ENCODE peak calls at places on chromosomes 7 and 10, in seven cellular contexts. T, X, J, K, W, B and G are unnamed samples.

GRCh38 chr10:23362879-23363787 is 18.5 kb upstream of the C10orf67 start:
- DNase-seq in T (no peak), X (no peak), J (no peak), K (peak; percentile 75), W (no peak), B (no peak), G (no peak)

GRCh38 chr10:10326119-10326518 is 691.6 kb upstream of the CELF2 start:
- DNase-seq in T (no peak), X (no peak), J (no peak), K (no peak), W (no peak), B (no peak), G (no peak)

GRCh38 chr7:124773339-124773738 is 7.7 kb upstream of the GPR37 start:
- DNase-seq in T (no peak), X (no peak), J (no peak), K (no peak), W (no peak), B (no peak), G (no peak)

GRCh38 chr7:20596653-20597052 is 18.8 kb upstream of the ABCB5 start:
- DNase-seq in T (peak; percentile 59), X (no peak), J (peak; percentile 65), K (no peak), W (no peak), B (no peak), G (peak; percentile 22)

GRCh38 chr7:14069961-14070360 is 80.5 kb upstream of the ETV1 start:
- DNase-seq in T (no peak), X (no peak), J (no peak), K (no peak), W (no peak), B (no peak), G (no peak)

GRCh38 chr10:49272251-49273081 is 26.5 kb upstream of the C10orf71 start:
- DNase-seq in T (peak; percentile 70), X (peak; percentile 36), J (no peak), K (no peak), W (no peak), B (no peak), G (peak; percentile 79)

GRCh38 chr10:122078965-122079401 is 90.0 kb downstream of the TACC2 start:
- DNase-seq in T (no peak), X (no peak), J (no peak), K (no peak), W (no peak), B (no peak), G (no peak)

GRCh38 chr7:158357898-158358821 is 229.5 kb downstream of the PTPRN2 start:
- DNase-seq in T (no peak), X (peak; percentile 1), J (no peak), K (no peak), W (no peak), B (no peak), G (no peak)

GRCh38 chr7:121404348-121404747 is 8.2 kb upstream of the FAM3C start:
- DNase-seq in T (no peak), X (no peak), J (no peak), K (no peak), W (no peak), B (no peak), G (no peak)

GRCh38 chr7:142587578-142588191 is 161.6 kb upstream of the PRSS1 start:
- DNase-seq in T (peak; percentile 88), X (no peak), J (no peak), K (peak; percentile 44), W (no peak), B (peak; percentile 22), G (peak; percentile 15)

GRCh38 chr10:490891-491571 is 198.4 kb downstream of the DIP2C start:
- DNase-seq in T (peak; percentile 84), X (peak; percentile 15), J (no peak), K (no peak), W (no peak), B (no peak), G (no peak)

GRCh38 chr10:79380125-79380917 is 33.1 kb downstream of the PPIF start:
- DNase-seq in T (peak; percentile 81), X (peak; percentile 73), J (no peak), K (no peak), W (no peak), B (no peak), G (peak; percentile 58)

GRCh38 chr7:135923700-135924261 is 53.4 kb downstream of the MTPN start:
- DNase-seq in T (peak; percentile 95), X (no peak), J (peak; percentile 92), K (no peak), W (no peak), B (no peak), G (peak; percentile 72)

GRCh38 chr7:25985196-25985595 is 166.8 kb upstream of the NFE2L3 start:
- DNase-seq in T (no peak), X (no peak), J (no peak), K (no peak), W (no peak), B (no peak), G (no peak)

GRCh38 chr7:116591202-116592040 is 66.6 kb downstream of the CAV1 start:
- DNase-seq in T (peak; percentile 37), X (no peak), J (no peak), K (no peak), W (no peak), B (no peak), G (no peak)

GRCh38 chr7:91019686-91020385 is 244.4 kb upstream of the FZD1 start:
- DNase-seq in T (no peak), X (no peak), J (peak; percentile 5), K (no peak), W (no peak), B (no peak), G (no peak)

GRCh38 chr10:95290801-95291633 is at the start of gene PDLIM1:
- DNase-seq in T (peak; percentile 89), X (peak; percentile 73), J (no peak), K (no peak), W (peak; percentile 10), B (no peak), G (peak; percentile 70)

GRCh38 chr10:93060887-93061593 is 442 bp downstream of the CYP26C1 start:
- DNase-seq in T (no peak), X (no peak), J (no peak), K (no peak), W (no peak), B (no peak), G (no peak)